ENCODE peak calls at places on chromosomes 3 and 15, in six cellular contexts. J is CD4-positive, alpha-beta T cell; C is progenitor cell of endocrine pancreas; R is mesothelial cell of epicardium; L is GM12865; G is fibroblast of the aortic adventitia. H is an unnamed sample.

GRCh38 chr3:117439812-117440211 is 730.2 kb downstream of the TUSC7 start:
- DNase-seq in J (no peak), C (no peak), R (no peak), L (no peak), G (peak), H (no peak)

GRCh38 chr3:48598323-48599076 is 3.4 kb upstream of the COL7A1 start:
- DNase-seq in J (no peak), C (no peak), R (no peak), L (no peak), G (peak), H (peak)

GRCh38 chr15:98927990-98928389 is 79.6 kb downstream of the PGPEP1L start:
- DNase-seq in J (no peak), C (no peak), R (no peak), L (no peak), G (no peak), H (no peak)

GRCh38 chr3:126365351-126366274 is 8.4 kb upstream of the KLF15 start:
- DNase-seq in J (no peak), C (no peak), R (no peak), L (no peak), G (no peak), H (no peak)

GRCh38 chr3:186964629-186965028 is 34.3 kb downstream of the ST6GAL1 start:
- DNase-seq in J (no peak), C (no peak), R (no peak), L (no peak), G (no peak), H (no peak)

GRCh38 chr15:59074607-59075006 is 30.3 kb upstream of the CCNB2 start:
- DNase-seq in J (no peak), C (no peak), R (no peak), L (peak), G (no peak), H (no peak)

GRCh38 chr3:196640501-196640968 is 1.0 kb downstream of the NRROS start:
- DNase-seq in J (peak), C (no peak), R (no peak), L (peak), G (no peak), H (no peak)

GRCh38 chr3:42539871-42540714 is 37.6 kb downstream of the VIPR1 start:
- DNase-seq in J (peak), C (peak), R (no peak), L (peak), G (peak), H (no peak)

GRCh38 chr15:96424674-96425073 is 94.2 kb downstream of the NR2F2 start:
- DNase-seq in J (no peak), C (no peak), R (no peak), L (no peak), G (no peak), H (no peak)

GRCh38 chr15:44243829-44244228 is 44.7 kb upstream of the GOLM2 start:
- DNase-seq in J (no peak), C (no peak), R (no peak), L (no peak), G (no peak), H (no peak)
- TF ChIP-seq CTCF in J (no peak), C (peak), R (no peak), L (no peak), G (peak), H (peak)

DNA sequence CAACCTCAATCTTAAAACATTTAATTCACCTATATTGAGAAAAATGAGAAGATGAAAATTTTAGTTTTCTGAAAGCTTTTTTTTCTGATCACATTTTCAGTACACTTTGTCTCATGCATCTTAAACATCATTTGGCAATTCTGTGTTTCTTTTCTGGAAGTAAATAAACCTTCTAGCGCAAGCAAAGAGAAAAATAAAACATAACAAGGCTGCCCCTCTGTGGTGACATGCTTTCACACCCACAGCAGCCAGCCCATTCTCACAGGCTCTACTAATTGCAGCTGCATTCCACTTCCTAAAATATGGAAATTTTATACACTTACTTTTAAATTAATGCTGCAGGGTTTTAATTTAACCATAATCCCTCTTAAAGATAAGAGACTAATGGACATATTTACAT is 90.0 kb downstream of the NEK10 start:
- DNase-seq in J (no peak), C (no peak), R (no peak), L (no peak), G (peak), H (no peak)
- TF ChIP-seq CTCF in J (no peak), C (peak), R (no peak), L (peak), G (peak), H (peak)

DNA sequence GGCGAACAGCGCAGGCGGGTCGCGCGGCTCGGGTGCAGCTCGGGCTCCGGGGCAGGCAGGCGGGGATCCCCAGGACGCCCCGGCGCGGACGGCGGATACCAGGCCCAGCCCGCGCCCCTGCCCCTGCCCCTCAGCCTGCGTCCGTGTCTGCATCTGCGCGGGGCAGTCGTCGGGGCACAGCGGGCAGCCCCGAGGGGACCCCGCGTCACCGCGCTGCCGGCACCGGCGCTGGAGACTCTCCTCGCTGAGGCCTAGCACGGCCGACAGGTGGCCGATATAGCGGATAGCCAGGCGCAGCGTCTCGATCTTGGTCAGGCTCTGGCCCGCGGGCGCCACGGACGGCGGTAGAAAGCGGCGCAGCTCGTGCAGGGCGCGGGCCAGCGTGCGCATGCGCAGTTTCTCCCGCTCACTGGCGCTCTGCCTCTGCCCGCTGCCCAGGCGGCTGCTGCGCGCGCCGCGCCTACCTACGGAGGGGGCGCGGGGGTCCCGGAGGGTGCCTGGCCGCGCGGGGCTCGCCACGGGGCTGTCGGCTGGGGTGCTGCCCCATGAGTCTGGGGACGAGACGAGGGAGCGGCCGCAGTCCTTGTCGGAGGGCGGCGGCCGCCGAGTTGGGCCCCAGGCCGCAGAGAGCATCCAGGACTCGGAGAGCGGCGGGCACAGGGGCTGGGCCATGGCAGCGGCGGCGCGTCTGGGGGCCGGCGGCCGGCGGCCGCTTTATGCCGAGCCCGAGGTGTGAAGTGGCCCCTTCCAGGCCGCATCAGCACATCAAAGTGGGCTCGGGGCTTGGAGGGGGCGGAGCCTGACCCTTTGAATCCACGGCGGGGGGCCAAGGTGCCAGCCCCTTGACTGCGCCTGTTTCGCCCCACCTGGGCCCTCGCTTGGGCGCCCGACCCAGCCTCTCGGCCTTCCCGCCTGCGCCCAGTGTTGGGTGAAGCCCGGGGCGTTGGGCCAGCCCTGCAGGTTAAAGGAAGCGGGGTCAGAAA is at the start of gene MESP1:
- DNase-seq in J (peak), C (peak), R (peak), L (peak), G (peak), H (peak)
- TF ChIP-seq CTCF in J (peak), C (peak), R (peak), L (peak), G (peak), H (peak)

GRCh38 chr3:67357610-67358458 is 296.6 kb downstream of the SUCLG2 start:
- DNase-seq in J (no peak), C (no peak), R (no peak), L (peak), G (peak), H (peak)
- TF ChIP-seq CTCF in J (no peak), C (peak), R (peak), L (peak), G (no peak), H (peak)

DNA sequence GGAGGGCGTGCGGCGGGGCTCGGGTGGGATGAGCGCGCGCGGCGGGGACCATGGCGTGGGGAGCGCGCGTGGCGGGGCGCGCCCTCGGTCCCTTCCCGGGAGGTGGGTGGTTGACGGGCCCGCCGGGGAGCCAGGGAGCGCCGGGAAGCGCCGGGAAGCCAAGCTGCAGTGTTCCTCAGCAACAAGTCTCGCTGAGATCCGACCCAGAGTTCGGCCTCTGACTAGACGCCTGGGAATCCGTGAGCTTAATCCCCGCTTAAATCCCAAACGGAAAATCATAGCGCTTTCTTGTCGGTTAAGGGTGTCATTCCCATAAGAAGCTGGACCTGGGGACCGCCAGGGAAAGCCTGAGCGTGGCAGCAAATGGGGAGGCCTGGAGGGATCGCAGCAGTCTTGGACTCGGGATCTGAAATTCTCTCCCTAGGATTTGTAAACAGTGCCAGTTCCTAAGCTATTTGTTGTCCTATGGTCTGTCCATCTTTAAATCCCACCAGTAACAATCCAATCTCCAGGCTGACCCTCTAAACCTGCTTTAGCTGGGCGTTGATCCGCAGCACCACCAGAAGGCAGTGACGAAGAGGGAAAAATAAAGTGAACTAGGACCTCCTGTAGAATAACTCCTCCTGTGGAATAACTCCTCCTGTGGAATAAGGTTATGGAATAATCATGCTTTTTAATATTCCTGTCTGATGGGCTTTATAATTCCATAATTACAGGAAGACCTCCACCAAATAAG is 560 bp upstream of the NEDD4 start:
- DNase-seq in J (no peak), C (no peak), R (no peak), L (no peak), G (peak), H (peak)
- TF ChIP-seq CTCF in J (no peak), C (no peak), R (no peak), L (no peak), G (peak), H (peak)

GRCh38 chr3:98333989-98334606 is 19.6 kb upstream of the OR5K4 start:
- DNase-seq in J (no peak), C (no peak), R (no peak), L (no peak), G (no peak), H (peak)

GRCh38 chr3:98341758-98342157 is 11.9 kb upstream of the OR5K4 start:
- DNase-seq in J (no peak), C (no peak), R (no peak), L (no peak), G (no peak), H (no peak)

GRCh38 chr3:98343647-98344507 is 9.8 kb upstream of the OR5K4 start:
- DNase-seq in J (no peak), C (no peak), R (no peak), L (peak), G (peak), H (peak)

GRCh38 chr3:98339031-98339430 is 14.6 kb upstream of the OR5K4 start:
- DNase-seq in J (no peak), C (no peak), R (no peak), L (no peak), G (no peak), H (no peak)
- TF ChIP-seq CTCF in J (no peak), C (no peak), R (no peak), L (no peak), G (no peak), H (no peak)

GRCh38 chr3:88005066-88005465 is 53.7 kb downstream of the CGGBP1 start:
- DNase-seq in J (no peak), C (no peak), R (no peak), L (peak), G (peak), H (peak)
- TF ChIP-seq CTCF in J (peak), C (peak), R (peak), L (peak), G (peak), H (peak)

H was measured in HFFc6.